ENCODE peak calls at places on chromosomes 11 and 22, in seven cellular contexts. One of them, this sample, is unnamed.

GRCh38 chr22:43891360-43892182 is at the start of gene PNPLA5:
- DNase-seq in endothelial cell of umbilical vein: no peak
- DNase-seq in CD4-positive, alpha-beta memory T cell: no peak
- DNase-seq in stomach: no peak
- DNase-seq in cardiac muscle cell: no peak
- DNase-seq in uterus: no peak
- DNase-seq in testis: no peak
- DNase-seq in this sample: no peak

GRCh38 chr11:72038491-72038890 is 39.8 kb downstream of the IL18BP start:
- DNase-seq in testis: peak
- DNase-seq in CD4-positive, alpha-beta memory T cell: no peak
- DNase-seq in endothelial cell of umbilical vein: no peak
- DNase-seq in cardiac muscle cell: no peak
- DNase-seq in stomach: peak
- DNase-seq in uterus: peak
- DNase-seq in this sample: no peak

GRCh38 chr11:94706211-94706610 is 61.9 kb upstream of the AMOTL1 start:
- DNase-seq in stomach: no peak
- DNase-seq in testis: no peak
- DNase-seq in cardiac muscle cell: no peak
- DNase-seq in CD4-positive, alpha-beta memory T cell: no peak
- DNase-seq in endothelial cell of umbilical vein: no peak
- DNase-seq in uterus: no peak
- DNase-seq in this sample: peak

GRCh38 chr11:66749091-66749490 is 20.1 kb upstream of the SPTBN2 start:
- DNase-seq in endothelial cell of umbilical vein: no peak
- DNase-seq in stomach: no peak
- DNase-seq in CD4-positive, alpha-beta memory T cell: no peak
- DNase-seq in testis: no peak
- DNase-seq in uterus: no peak
- DNase-seq in cardiac muscle cell: no peak
- DNase-seq in this sample: no peak

GRCh38 chr11:45102810-45103621 is 43.4 kb upstream of the PRDM11 start:
- DNase-seq in testis: peak
- DNase-seq in CD4-positive, alpha-beta memory T cell: peak
- DNase-seq in uterus: peak
- DNase-seq in endothelial cell of umbilical vein: peak
- DNase-seq in stomach: peak
- DNase-seq in cardiac muscle cell: peak
- DNase-seq in this sample: no peak

GRCh38 chr22:32714458-32715250 is 86.9 kb upstream of the TIMP3 start:
- DNase-seq in cardiac muscle cell: peak
- DNase-seq in testis: no peak
- DNase-seq in uterus: no peak
- DNase-seq in endothelial cell of umbilical vein: no peak
- DNase-seq in stomach: no peak
- DNase-seq in CD4-positive, alpha-beta memory T cell: no peak
- DNase-seq in this sample: no peak

GRCh38 chr11:97883086-97883485 is 1137.7 kb upstream of the CNTN5 start:
- DNase-seq in CD4-positive, alpha-beta memory T cell: no peak
- DNase-seq in uterus: no peak
- DNase-seq in endothelial cell of umbilical vein: peak
- DNase-seq in testis: no peak
- DNase-seq in stomach: no peak
- DNase-seq in cardiac muscle cell: no peak
- DNase-seq in this sample: no peak

GRCh38 chr22:43213962-43214361 is 27.0 kb upstream of the TTLL12 start:
- DNase-seq in endothelial cell of umbilical vein: no peak
- DNase-seq in cardiac muscle cell: no peak
- DNase-seq in stomach: no peak
- DNase-seq in CD4-positive, alpha-beta memory T cell: no peak
- DNase-seq in uterus: no peak
- DNase-seq in testis: no peak
- DNase-seq in this sample: no peak

GRCh38 chr11:67507242-67507890 is 596 bp downstream of the CDK2AP2 start:
- DNase-seq in stomach: peak
- DNase-seq in CD4-positive, alpha-beta memory T cell: no peak
- DNase-seq in cardiac muscle cell: no peak
- DNase-seq in testis: peak
- DNase-seq in uterus: no peak
- DNase-seq in endothelial cell of umbilical vein: no peak
- DNase-seq in this sample: no peak

GRCh38 chr11:27698872-27699241 is 1.4 kb downstream of the BDNF start:
- DNase-seq in cardiac muscle cell: peak
- DNase-seq in uterus: peak
- DNase-seq in CD4-positive, alpha-beta memory T cell: peak
- DNase-seq in endothelial cell of umbilical vein: peak
- DNase-seq in stomach: peak
- DNase-seq in testis: peak
- DNase-seq in this sample: peak

GRCh38 chr11:77140231-77140959 is 12.3 kb downstream of the MYO7A start:
- DNase-seq in CD4-positive, alpha-beta memory T cell: no peak
- DNase-seq in cardiac muscle cell: peak
- DNase-seq in endothelial cell of umbilical vein: peak
- DNase-seq in stomach: no peak
- DNase-seq in uterus: peak
- DNase-seq in testis: peak
- DNase-seq in this sample: no peak

GRCh38 chr11:22089609-22090008 is 103.3 kb upstream of the ANO5 start:
- DNase-seq in endothelial cell of umbilical vein: no peak
- DNase-seq in uterus: no peak
- DNase-seq in CD4-positive, alpha-beta memory T cell: no peak
- DNase-seq in testis: no peak
- DNase-seq in stomach: no peak
- DNase-seq in cardiac muscle cell: no peak
- DNase-seq in this sample: no peak

GRCh38 chr11:26076591-26076990 is 255.3 kb upstream of the ANO3 start:
- DNase-seq in endothelial cell of umbilical vein: no peak
- DNase-seq in testis: no peak
- DNase-seq in stomach: no peak
- DNase-seq in cardiac muscle cell: no peak
- DNase-seq in CD4-positive, alpha-beta memory T cell: no peak
- DNase-seq in uterus: no peak
- DNase-seq in this sample: no peak

GRCh38 chr11:26073646-26074045 is 258.3 kb upstream of the ANO3 start:
- DNase-seq in endothelial cell of umbilical vein: no peak
- DNase-seq in CD4-positive, alpha-beta memory T cell: no peak
- DNase-seq in testis: no peak
- DNase-seq in uterus: no peak
- DNase-seq in cardiac muscle cell: no peak
- DNase-seq in stomach: no peak
- DNase-seq in this sample: no peak

GRCh38 chr11:26065944-26066343 is 266.0 kb upstream of the ANO3 start:
- DNase-seq in cardiac muscle cell: no peak
- DNase-seq in stomach: no peak
- DNase-seq in CD4-positive, alpha-beta memory T cell: no peak
- DNase-seq in testis: no peak
- DNase-seq in endothelial cell of umbilical vein: peak
- DNase-seq in uterus: no peak
- DNase-seq in this sample: no peak

GRCh38 chr11:26072612-26073011 is 259.3 kb upstream of the ANO3 start:
- DNase-seq in endothelial cell of umbilical vein: no peak
- DNase-seq in stomach: no peak
- DNase-seq in uterus: no peak
- DNase-seq in testis: no peak
- DNase-seq in cardiac muscle cell: no peak
- DNase-seq in CD4-positive, alpha-beta memory T cell: no peak
- DNase-seq in this sample: no peak

GRCh38 chr11:26070981-26071380 is 260.9 kb upstream of the ANO3 start:
- DNase-seq in cardiac muscle cell: no peak
- DNase-seq in uterus: no peak
- DNase-seq in endothelial cell of umbilical vein: no peak
- DNase-seq in testis: no peak
- DNase-seq in stomach: no peak
- DNase-seq in CD4-positive, alpha-beta memory T cell: no peak
- DNase-seq in this sample: no peak
- H3K27ac ChIP-seq in cardiac muscle cell: no peak
- H3K27ac ChIP-seq in uterus: no peak
- H3K27ac ChIP-seq in endothelial cell of umbilical vein: no peak
- H3K27ac ChIP-seq in testis: no peak
- H3K27ac ChIP-seq in stomach: no peak
- H3K27ac ChIP-seq in CD4-positive, alpha-beta memory T cell: no peak
- H3K27ac ChIP-seq in this sample: no peak

GRCh38 chr11:64250406-64250874 is 890 bp upstream of the PLCB3 start:
- DNase-seq in CD4-positive, alpha-beta memory T cell: no peak
- DNase-seq in testis: no peak
- DNase-seq in endothelial cell of umbilical vein: no peak
- DNase-seq in stomach: no peak
- DNase-seq in cardiac muscle cell: no peak
- DNase-seq in uterus: no peak
- DNase-seq in this sample: no peak
- H3K4me3 ChIP-seq in CD4-positive, alpha-beta memory T cell: peak
- H3K4me3 ChIP-seq in testis: no peak
- H3K4me3 ChIP-seq in endothelial cell of umbilical vein: no peak
- H3K4me3 ChIP-seq in stomach: peak
- H3K4me3 ChIP-seq in cardiac muscle cell: no peak
- H3K4me3 ChIP-seq in uterus: no peak
- H3K4me3 ChIP-seq in this sample: peak

DNA sequence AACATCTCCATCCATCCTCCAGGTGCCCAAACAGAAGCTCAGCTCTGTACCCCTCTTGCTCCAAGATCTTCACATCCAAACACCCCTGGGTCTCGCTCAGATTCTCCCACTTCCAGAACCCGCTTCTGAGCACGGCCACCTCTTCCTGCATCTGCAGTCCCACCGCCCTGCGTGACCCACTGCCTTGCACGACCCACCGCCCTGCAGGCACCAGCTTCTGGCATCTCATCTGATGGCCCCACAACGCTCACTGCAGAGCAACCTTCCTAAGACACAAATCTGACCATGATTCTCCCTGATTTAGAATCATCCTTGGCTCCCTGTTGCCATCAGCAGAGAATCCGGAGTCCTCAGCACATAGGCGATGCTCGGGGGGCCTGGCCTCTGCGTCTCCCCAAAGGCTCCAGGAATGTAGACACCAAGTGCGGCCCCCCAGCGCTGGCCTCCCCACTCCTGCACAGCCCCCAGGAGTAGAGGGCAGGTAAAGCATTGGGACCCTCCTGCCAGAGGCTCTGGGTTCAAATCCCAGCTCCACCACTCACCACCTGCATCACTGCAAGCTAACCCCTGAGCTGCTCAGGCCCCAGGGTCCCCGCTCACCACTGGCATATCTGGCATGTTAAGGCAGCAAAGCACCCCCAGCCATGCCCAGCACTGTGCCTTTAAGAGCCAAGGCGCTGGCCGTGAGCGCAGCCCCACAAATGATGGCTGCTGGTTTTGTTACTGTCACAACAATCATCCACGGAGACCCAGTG is 459.3 kb downstream of the BRD1 start:
- DNase-seq in CD4-positive, alpha-beta memory T cell: no peak
- DNase-seq in cardiac muscle cell: no peak
- DNase-seq in uterus: no peak
- DNase-seq in stomach: peak
- DNase-seq in testis: no peak
- DNase-seq in endothelial cell of umbilical vein: no peak
- DNase-seq in this sample: peak
- H3K27ac ChIP-seq in CD4-positive, alpha-beta memory T cell: no peak
- H3K27ac ChIP-seq in cardiac muscle cell: no peak
- H3K27ac ChIP-seq in uterus: no peak
- H3K27ac ChIP-seq in stomach: no peak
- H3K27ac ChIP-seq in testis: no peak
- H3K27ac ChIP-seq in endothelial cell of umbilical vein: no peak
- H3K27ac ChIP-seq in this sample: no peak

GRCh38 chr22:41241133-41241676 is 474 bp upstream of the CHADL start:
- DNase-seq in stomach: no peak
- DNase-seq in CD4-positive, alpha-beta memory T cell: no peak
- DNase-seq in uterus: no peak
- DNase-seq in endothelial cell of umbilical vein: no peak
- DNase-seq in cardiac muscle cell: no peak
- DNase-seq in testis: no peak
- DNase-seq in this sample: no peak
- H3K4me3 ChIP-seq in stomach: no peak
- H3K4me3 ChIP-seq in CD4-positive, alpha-beta memory T cell: no peak
- H3K4me3 ChIP-seq in uterus: no peak
- H3K4me3 ChIP-seq in endothelial cell of umbilical vein: no peak
- H3K4me3 ChIP-seq in cardiac muscle cell: no peak
- H3K4me3 ChIP-seq in testis: no peak
- H3K4me3 ChIP-seq in this sample: no peak

GRCh38 chr11:1483445-1483961 is 3.1 kb downstream of the MOB2 start:
- DNase-seq in testis: no peak
- DNase-seq in endothelial cell of umbilical vein: no peak
- DNase-seq in CD4-positive, alpha-beta memory T cell: no peak
- DNase-seq in cardiac muscle cell: no peak
- DNase-seq in uterus: peak
- DNase-seq in stomach: no peak
- DNase-seq in this sample: no peak
- H3K27ac ChIP-seq in testis: no peak
- H3K27ac ChIP-seq in endothelial cell of umbilical vein: no peak
- H3K27ac ChIP-seq in CD4-positive, alpha-beta memory T cell: no peak
- H3K27ac ChIP-seq in cardiac muscle cell: no peak
- H3K27ac ChIP-seq in uterus: peak
- H3K27ac ChIP-seq in stomach: peak
- H3K27ac ChIP-seq in this sample: no peak

DNA sequence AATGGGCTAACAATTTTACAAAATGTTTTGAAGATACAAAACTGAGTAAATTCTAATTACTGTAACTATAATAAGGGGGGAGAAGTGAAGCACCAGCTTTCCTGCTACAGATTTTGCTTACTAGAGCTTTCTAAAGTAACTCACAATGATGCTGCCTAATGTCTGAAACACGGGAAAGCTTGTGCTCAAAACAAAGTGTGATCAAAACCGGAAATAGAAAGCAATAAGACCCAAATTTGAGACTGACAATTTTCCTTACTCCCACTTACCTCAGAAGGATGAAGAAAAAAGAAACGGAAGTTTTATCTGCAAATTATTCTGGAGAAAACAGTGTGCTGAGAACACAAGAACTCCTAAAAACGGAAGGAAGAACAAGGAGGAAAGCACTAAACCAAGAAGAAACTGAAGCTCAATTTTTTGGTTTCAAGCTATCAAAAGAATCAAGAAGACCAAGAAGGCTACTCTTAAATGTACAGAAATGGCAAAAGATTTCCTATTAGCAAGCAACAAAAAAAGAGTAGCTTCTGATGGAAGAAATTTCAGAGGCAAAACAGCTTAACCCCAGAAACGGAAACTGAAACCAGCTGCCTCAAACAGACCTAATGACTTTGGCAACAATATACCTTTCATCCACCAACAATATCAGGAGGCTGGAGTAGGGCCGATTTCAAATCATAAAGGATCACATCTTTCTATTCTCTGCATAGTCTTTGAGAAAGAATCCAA is 33.4 kb downstream of the AMBRA1 start:
- DNase-seq in CD4-positive, alpha-beta memory T cell: peak
- DNase-seq in testis: no peak
- DNase-seq in endothelial cell of umbilical vein: peak
- DNase-seq in stomach: no peak
- DNase-seq in uterus: no peak
- DNase-seq in cardiac muscle cell: no peak
- DNase-seq in this sample: no peak
- H3K4me3 ChIP-seq in CD4-positive, alpha-beta memory T cell: peak
- H3K4me3 ChIP-seq in testis: no peak
- H3K4me3 ChIP-seq in endothelial cell of umbilical vein: peak
- H3K4me3 ChIP-seq in stomach: peak
- H3K4me3 ChIP-seq in uterus: peak
- H3K4me3 ChIP-seq in cardiac muscle cell: no peak
- H3K4me3 ChIP-seq in this sample: peak